ENCODE peak calls at places on chromosomes 13 and 19, in eight cellular contexts. C is AG09319; G is tibial nerve; O is fibroblast of pulmonary artery; N is RWPE1; D is CD4-positive, alpha-beta T cell; M is B cell; R is mucosa of descending colon. H is an unnamed sample.
A peak's percentile ranks its signal among the peaks of the same experiment; 100 is the strongest.

GRCh38 chr13:23159205-23159586 is 21.6 kb upstream of the SGCG start:
- DNase-seq in C (no peak), G (peak; percentile 49), O (peak; percentile 42), N (no peak), D (no peak), M (peak; percentile 21), R (no peak), H (peak; percentile 35)

GRCh38 chr13:89490661-89491060 is 1819.5 kb downstream of the SLITRK5 start:
- DNase-seq in C (no peak), G (no peak), O (no peak), N (no peak), D (no peak), M (no peak), R (no peak), H (no peak)

GRCh38 chr13:43368003-43368402 is 344.6 kb downstream of the DNAJC15 start:
- DNase-seq in C (peak; percentile 39), G (no peak), O (peak; percentile 10), N (no peak), D (no peak), M (no peak), R (no peak), H (no peak)

GRCh38 chr13:21557995-21558394 is 46.0 kb downstream of the MICU2 start:
- DNase-seq in C (no peak), G (no peak), O (peak; percentile 29), N (no peak), D (no peak), M (no peak), R (no peak), H (peak; percentile 18)

GRCh38 chr19:47423203-47423882 is 4.0 kb upstream of the MEIS3 start:
- DNase-seq in C (no peak), G (no peak), O (no peak), N (no peak), D (no peak), M (no peak), R (no peak), H (no peak)

GRCh38 chr13:25046274-25046984 is 49.5 kb upstream of the PABPC3 start:
- DNase-seq in C (no peak), G (no peak), O (no peak), N (no peak), D (no peak), M (peak; percentile 28), R (no peak), H (no peak)

GRCh38 chr13:36432106-36432544 is at the start of gene CCNA1:
- DNase-seq in C (no peak), G (no peak), O (peak; percentile 44), N (peak; percentile 57), D (no peak), M (peak; percentile 48), R (no peak), H (peak; percentile 42)

GRCh38 chr19:39405261-39405912 is 1.3 kb upstream of the ZFP36 start:
- DNase-seq in C (no peak), G (no peak), O (no peak), N (no peak), D (no peak), M (no peak), R (no peak), H (peak; percentile 23)

GRCh38 chr13:80881495-80882482 is 540.9 kb upstream of the SPRY2 start:
- DNase-seq in C (no peak), G (no peak), O (peak; percentile 39), N (peak; percentile 8), D (no peak), M (no peak), R (no peak), H (no peak)

GRCh38 chr13:38264363-38265134 is 85.1 kb upstream of the UFM1 start:
- DNase-seq in C (no peak), G (no peak), O (no peak), N (no peak), D (no peak), M (no peak), R (no peak), H (no peak)

GRCh38 chr13:45681101-45681500 is 21.0 kb upstream of the CBY2 start:
- DNase-seq in C (no peak), G (no peak), O (no peak), N (no peak), D (no peak), M (no peak), R (no peak), H (no peak)

GRCh38 chr19:13151605-13152355 is 1.6 kb downstream of the IER2 start:
- DNase-seq in C (peak; percentile 94), G (peak; percentile 97), O (peak; percentile 98), N (peak; percentile 99), D (peak; percentile 94), M (peak; percentile 92), R (peak; percentile 98), H (peak; percentile 98)

GRCh38 chr13:51714663-51715168 is 89.2 kb downstream of the DHRS12 start:
- DNase-seq in C (no peak), G (no peak), O (peak; percentile 34), N (peak; percentile 36), D (no peak), M (no peak), R (no peak), H (no peak)

GRCh38 chr19:48989701-48990291 is 3.3 kb downstream of the GYS1 start:
- DNase-seq in C (no peak), G (no peak), O (no peak), N (no peak), D (no peak), M (no peak), R (no peak), H (no peak)

GRCh38 chr13:51113186-51113881 is 2.3 kb upstream of the C13orf42 start:
- DNase-seq in C (no peak), G (no peak), O (no peak), N (no peak), D (no peak), M (no peak), R (no peak), H (no peak)

GRCh38 chr19:37928527-37929286 is 21.7 kb downstream of the SIPA1L3 start:
- DNase-seq in C (no peak), G (no peak), O (no peak), N (no peak), D (no peak), M (peak; percentile 80), R (no peak), H (no peak)

GRCh38 chr13:41398494-41399190 is 58.7 kb upstream of the RGCC start:
- DNase-seq in C (no peak), G (no peak), O (peak; percentile 7), N (no peak), D (no peak), M (no peak), R (no peak), H (peak; percentile 30)

GRCh38 chr19:47652285-47652684 is 43.4 kb downstream of the BICRA start:
- DNase-seq in C (no peak), G (no peak), O (no peak), N (no peak), D (no peak), M (no peak), R (no peak), H (no peak)

GRCh38 chr19:19866599-19867248 is 1.0 kb downstream of the ZNF253 start:
- DNase-seq in C (no peak), G (no peak), O (peak; percentile 6), N (peak; percentile 3), D (peak; percentile 27), M (peak; percentile 68), R (peak; percentile 39), H (peak; percentile 78)

GRCh38 chr19:932647-933552 is 7.1 kb downstream of the ARID3A start:
- DNase-seq in C (peak; percentile 88), G (peak; percentile 64), O (peak; percentile 93), N (peak; percentile 77), D (no peak), M (peak; percentile 77), R (peak; percentile 72), H (peak; percentile 63)

GRCh38 chr13:20151016-20151415 is 9.8 kb downstream of the GJA3 start:
- DNase-seq in C (no peak), G (no peak), O (no peak), N (no peak), D (no peak), M (no peak), R (no peak), H (no peak)

GRCh38 chr19:32652893-32653625 is 21.9 kb downstream of the ANKRD27 start:
- DNase-seq in C (peak; percentile 4), G (peak; percentile 17), O (peak; percentile 77), N (no peak), D (no peak), M (no peak), R (peak; percentile 69), H (no peak)

GRCh38 chr13:19601749-19602725 is 31.4 kb upstream of the MPHOSPH8 start:
- DNase-seq in C (no peak), G (no peak), O (peak; percentile 41), N (peak; percentile 42), D (no peak), M (peak; percentile 78), R (peak; percentile 62), H (peak; percentile 58)

GRCh38 chr19:2455481-2456300 is 1.1 kb downstream of the LMNB2 start:
- DNase-seq in C (no peak), G (no peak), O (no peak), N (peak; percentile 42), D (peak; percentile 19), M (peak; percentile 91), R (peak; percentile 68), H (peak; percentile 69)
- TF ChIP-seq CTCF in C (no peak), G (no peak), O (no peak), N (no peak), D (no peak), M (no peak), R (no peak), H (no peak)

DNA sequence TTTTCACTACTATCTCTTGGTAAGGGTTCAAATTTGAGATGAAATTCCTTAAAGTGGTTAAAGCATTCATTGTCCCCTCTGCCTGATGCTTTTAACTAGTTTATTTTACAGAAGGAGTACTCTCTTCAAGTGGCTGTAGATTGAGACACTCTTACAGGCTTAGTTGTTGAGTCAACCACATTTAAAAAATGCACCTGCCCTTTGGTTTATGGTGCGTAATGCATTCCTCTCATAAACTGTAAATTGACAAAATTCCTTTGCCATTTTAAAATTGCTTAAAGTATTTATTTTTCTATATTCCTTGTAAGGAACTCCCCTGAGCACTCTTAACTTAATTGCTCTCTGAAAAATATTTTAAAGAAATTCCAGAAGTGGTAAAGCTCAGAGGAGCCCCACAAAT is 826 bp upstream of the GPC5 start:
- DNase-seq in C (no peak), G (no peak), O (no peak), N (no peak), D (no peak), M (no peak), R (no peak), H (no peak)
- TF ChIP-seq CTCF in C (no peak), G (no peak), O (no peak), N (no peak), D (no peak), M (no peak), R (no peak), H (no peak)

DNA sequence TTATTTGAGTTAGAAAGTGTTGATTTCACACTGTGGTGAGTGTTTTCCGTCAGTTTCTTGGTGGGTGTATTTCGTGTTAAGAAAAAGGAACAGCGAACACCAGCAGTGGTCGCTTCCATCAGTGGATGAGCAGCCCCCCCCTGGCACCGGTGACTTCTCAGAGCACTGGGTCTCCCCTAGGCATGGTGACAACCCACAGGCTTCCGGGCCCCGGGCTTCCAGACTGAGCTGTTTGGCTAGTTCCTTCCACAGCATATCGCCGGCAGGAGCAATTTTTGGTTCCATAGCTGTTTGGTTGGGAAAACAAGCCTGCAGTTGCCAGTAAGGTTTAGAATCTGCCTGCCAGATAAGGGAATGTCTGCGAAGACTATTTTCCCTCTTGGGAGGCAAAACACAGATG is 18.8 kb upstream of the ZNF536 start:
- DNase-seq in C (no peak), G (no peak), O (no peak), N (no peak), D (no peak), M (no peak), R (no peak), H (no peak)
- TF ChIP-seq CTCF in C (no peak), G (no peak), O (no peak), N (no peak), D (no peak), M (no peak), R (no peak), H (no peak)

GRCh38 chr13:113084094-113084942 is 21.3 kb upstream of the F7 start:
- DNase-seq in C (no peak), G (no peak), O (no peak), N (no peak), D (no peak), M (no peak), R (no peak), H (no peak)
- TF ChIP-seq CTCF in C (no peak), G (no peak), O (peak; percentile 14), N (no peak), D (no peak), M (no peak), R (no peak), H (no peak)